ENCODE peak calls at places on chromosomes 2 and 18, in five cellular contexts. One of them, this sample, is unnamed.

GRCh38 chr2:29013046-29013780 is 32.1 kb downstream of the TOGARAM2 start:
- DNase-seq in cardiac muscle cell: peak
- DNase-seq in heart left ventricle: peak
- DNase-seq in hepatocyte: no peak
- DNase-seq in bronchial epithelial cell: no peak
- DNase-seq in this sample: peak

GRCh38 chr2:231337807-231338759 is 57.4 kb upstream of the B3GNT7 start:
- DNase-seq in cardiac muscle cell: no peak
- DNase-seq in heart left ventricle: no peak
- DNase-seq in hepatocyte: no peak
- DNase-seq in bronchial epithelial cell: no peak
- DNase-seq in this sample: no peak

GRCh38 chr18:31526374-31526773 is 28.4 kb downstream of the DSG2 start:
- DNase-seq in cardiac muscle cell: no peak
- DNase-seq in heart left ventricle: no peak
- DNase-seq in hepatocyte: no peak
- DNase-seq in bronchial epithelial cell: no peak
- DNase-seq in this sample: no peak

GRCh38 chr2:235551965-235552364 is 58.1 kb downstream of the AGAP1 start:
- DNase-seq in cardiac muscle cell: peak
- DNase-seq in heart left ventricle: no peak
- DNase-seq in hepatocyte: peak
- DNase-seq in bronchial epithelial cell: peak
- DNase-seq in this sample: peak

GRCh38 chr2:118667964-118668363 is 179.5 kb downstream of the EN1 start:
- DNase-seq in cardiac muscle cell: peak
- DNase-seq in heart left ventricle: no peak
- DNase-seq in hepatocyte: no peak
- DNase-seq in bronchial epithelial cell: no peak
- DNase-seq in this sample: no peak

GRCh38 chr2:234135750-234136221 is 85.3 kb downstream of the SPP2 start:
- DNase-seq in cardiac muscle cell: peak
- DNase-seq in heart left ventricle: peak
- DNase-seq in hepatocyte: peak
- DNase-seq in bronchial epithelial cell: peak
- DNase-seq in this sample: peak

GRCh38 chr2:148058641-148059040 is 37.8 kb downstream of the MBD5 start:
- DNase-seq in cardiac muscle cell: no peak
- DNase-seq in heart left ventricle: no peak
- DNase-seq in hepatocyte: no peak
- DNase-seq in bronchial epithelial cell: no peak
- DNase-seq in this sample: peak

GRCh38 chr2:170222298-170222697 is 44.4 kb downstream of the MYO3B start:
- DNase-seq in cardiac muscle cell: peak
- DNase-seq in heart left ventricle: no peak
- DNase-seq in hepatocyte: peak
- DNase-seq in bronchial epithelial cell: peak
- DNase-seq in this sample: peak

GRCh38 chr2:37471994-37472393 is 127.6 kb downstream of the QPCT start:
- DNase-seq in cardiac muscle cell: peak
- DNase-seq in heart left ventricle: no peak
- DNase-seq in hepatocyte: no peak
- DNase-seq in bronchial epithelial cell: peak
- DNase-seq in this sample: no peak

GRCh38 chr2:213934560-213934959 is 476.3 kb upstream of the VWC2L start:
- DNase-seq in cardiac muscle cell: peak
- DNase-seq in heart left ventricle: no peak
- DNase-seq in hepatocyte: peak
- DNase-seq in bronchial epithelial cell: peak
- DNase-seq in this sample: peak

GRCh38 chr2:236208281-236208900 is 40.2 kb upstream of the GBX2 start:
- DNase-seq in cardiac muscle cell: no peak
- DNase-seq in heart left ventricle: no peak
- DNase-seq in hepatocyte: no peak
- DNase-seq in bronchial epithelial cell: no peak
- DNase-seq in this sample: no peak

GRCh38 chr18:79405781-79406575 is 10.2 kb downstream of the NFATC1 start:
- DNase-seq in cardiac muscle cell: no peak
- DNase-seq in heart left ventricle: peak
- DNase-seq in hepatocyte: no peak
- DNase-seq in bronchial epithelial cell: no peak
- DNase-seq in this sample: no peak

GRCh38 chr18:67154979-67155378 is 361.5 kb downstream of the DSEL start:
- DNase-seq in cardiac muscle cell: no peak
- DNase-seq in heart left ventricle: no peak
- DNase-seq in hepatocyte: no peak
- DNase-seq in bronchial epithelial cell: peak
- DNase-seq in this sample: no peak

GRCh38 chr18:75104483-75104882 is 104.5 kb downstream of the PTGR3 start:
- DNase-seq in cardiac muscle cell: no peak
- DNase-seq in heart left ventricle: no peak
- DNase-seq in hepatocyte: no peak
- DNase-seq in bronchial epithelial cell: no peak
- DNase-seq in this sample: no peak

GRCh38 chr2:201781583-201782051 is 884 bp upstream of the ALS2 start:
- DNase-seq in cardiac muscle cell: peak
- DNase-seq in heart left ventricle: no peak
- DNase-seq in hepatocyte: no peak
- DNase-seq in bronchial epithelial cell: no peak
- DNase-seq in this sample: peak

GRCh38 chr2:56183643-56184499 is at the start of gene CCDC85A:
- DNase-seq in cardiac muscle cell: peak
- DNase-seq in heart left ventricle: peak
- DNase-seq in hepatocyte: peak
- DNase-seq in bronchial epithelial cell: peak
- DNase-seq in this sample: peak

GRCh38 chr18:37447959-37448916 is 117.4 kb downstream of the CELF4 start:
- DNase-seq in cardiac muscle cell: no peak
- DNase-seq in heart left ventricle: no peak
- DNase-seq in hepatocyte: no peak
- DNase-seq in bronchial epithelial cell: no peak
- DNase-seq in this sample: no peak

GRCh38 chr2:7627587-7627986 is 710.4 kb downstream of the RNF144A start:
- DNase-seq in cardiac muscle cell: no peak
- DNase-seq in heart left ventricle: no peak
- DNase-seq in hepatocyte: no peak
- DNase-seq in bronchial epithelial cell: peak
- DNase-seq in this sample: peak

GRCh38 chr18:30945769-30946168 is 96.8 kb downstream of the DSC3 start:
- DNase-seq in cardiac muscle cell: no peak
- DNase-seq in heart left ventricle: no peak
- DNase-seq in hepatocyte: no peak
- DNase-seq in bronchial epithelial cell: no peak
- DNase-seq in this sample: no peak

GRCh38 chr18:57737661-57738060 is 65.5 kb downstream of the ATP8B1 start:
- DNase-seq in cardiac muscle cell: peak
- DNase-seq in heart left ventricle: peak
- DNase-seq in hepatocyte: peak
- DNase-seq in bronchial epithelial cell: peak
- DNase-seq in this sample: peak

GRCh38 chr2:220315098-220315785 is 687.8 kb downstream of the SLC4A3 start:
- DNase-seq in cardiac muscle cell: peak
- DNase-seq in heart left ventricle: peak
- DNase-seq in hepatocyte: no peak
- DNase-seq in bronchial epithelial cell: no peak
- DNase-seq in this sample: peak

GRCh38 chr18:45050712-45051639 is 370.3 kb downstream of the SETBP1 start:
- DNase-seq in cardiac muscle cell: peak
- DNase-seq in heart left ventricle: no peak
- DNase-seq in hepatocyte: peak
- DNase-seq in bronchial epithelial cell: peak
- DNase-seq in this sample: no peak

GRCh38 chr18:50507120-50507590 is 52.7 kb upstream of the MAPK4 start:
- DNase-seq in cardiac muscle cell: peak
- DNase-seq in heart left ventricle: peak
- DNase-seq in hepatocyte: peak
- DNase-seq in bronchial epithelial cell: peak
- DNase-seq in this sample: peak

GRCh38 chr2:60837123-60837522 is 44.3 kb upstream of the REL start:
- DNase-seq in cardiac muscle cell: no peak
- DNase-seq in heart left ventricle: no peak
- DNase-seq in hepatocyte: no peak
- DNase-seq in bronchial epithelial cell: no peak
- DNase-seq in this sample: no peak

GRCh38 chr2:60838481-60838880 is 42.9 kb upstream of the REL start:
- DNase-seq in cardiac muscle cell: no peak
- DNase-seq in heart left ventricle: no peak
- DNase-seq in hepatocyte: no peak
- DNase-seq in bronchial epithelial cell: no peak
- DNase-seq in this sample: no peak

GRCh38 chr2:60839126-60839813 is 42.1 kb upstream of the REL start:
- DNase-seq in cardiac muscle cell: no peak
- DNase-seq in heart left ventricle: no peak
- DNase-seq in hepatocyte: no peak
- DNase-seq in bronchial epithelial cell: no peak
- DNase-seq in this sample: no peak

GRCh38 chr2:60834270-60834717 is 47.1 kb upstream of the REL start:
- DNase-seq in cardiac muscle cell: peak
- DNase-seq in heart left ventricle: no peak
- DNase-seq in hepatocyte: no peak
- DNase-seq in bronchial epithelial cell: no peak
- DNase-seq in this sample: no peak

GRCh38 chr2:60836491-60836890 is 44.9 kb upstream of the REL start:
- DNase-seq in cardiac muscle cell: no peak
- DNase-seq in heart left ventricle: no peak
- DNase-seq in hepatocyte: no peak
- DNase-seq in bronchial epithelial cell: no peak
- DNase-seq in this sample: no peak
- H3K4me3 ChIP-seq in cardiac muscle cell: no peak
- H3K4me3 ChIP-seq in heart left ventricle: no peak
- H3K4me3 ChIP-seq in hepatocyte: no peak
- H3K4me3 ChIP-seq in bronchial epithelial cell: no peak
- H3K4me3 ChIP-seq in this sample: no peak

DNA sequence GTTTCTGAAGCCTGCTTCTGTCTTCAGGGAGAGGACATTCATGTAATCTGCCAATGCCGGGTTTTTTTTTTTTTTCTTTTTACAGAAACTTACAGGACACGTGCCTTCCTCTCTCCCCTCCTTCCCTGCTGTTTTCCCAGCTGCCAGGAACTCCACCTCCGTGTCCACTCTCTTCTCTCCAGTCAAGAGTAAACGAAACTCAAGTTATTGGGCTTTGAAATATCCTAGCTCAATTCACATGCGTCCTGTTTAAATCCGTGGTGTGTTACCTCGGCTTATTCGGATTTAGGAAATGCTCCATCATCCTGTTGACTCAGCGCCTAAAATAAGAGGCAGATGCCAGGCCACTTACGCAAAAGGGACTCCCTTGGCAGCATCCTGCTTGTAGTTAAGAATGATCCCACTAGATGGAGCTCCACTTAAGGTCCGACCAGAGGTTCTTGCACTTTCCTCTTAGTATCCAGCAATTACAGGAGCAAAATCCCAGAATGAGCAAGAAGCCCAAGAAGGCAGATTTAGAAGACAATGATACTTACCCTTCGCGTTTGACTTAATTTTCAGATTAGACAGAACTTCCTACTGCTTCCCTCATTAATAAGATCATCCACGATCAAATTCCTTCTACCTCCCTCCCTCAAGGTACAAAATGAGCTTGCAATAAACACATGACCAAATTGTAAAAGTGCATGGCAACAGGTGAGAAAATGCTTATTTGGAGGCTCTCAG is 97.2 kb upstream of the ZCCHC2 start:
- DNase-seq in cardiac muscle cell: peak
- DNase-seq in heart left ventricle: peak
- DNase-seq in hepatocyte: peak
- DNase-seq in bronchial epithelial cell: peak
- DNase-seq in this sample: peak
- H3K4me3 ChIP-seq in cardiac muscle cell: no peak
- H3K4me3 ChIP-seq in heart left ventricle: peak
- H3K4me3 ChIP-seq in hepatocyte: no peak
- H3K4me3 ChIP-seq in bronchial epithelial cell: no peak
- H3K4me3 ChIP-seq in this sample: peak

DNA sequence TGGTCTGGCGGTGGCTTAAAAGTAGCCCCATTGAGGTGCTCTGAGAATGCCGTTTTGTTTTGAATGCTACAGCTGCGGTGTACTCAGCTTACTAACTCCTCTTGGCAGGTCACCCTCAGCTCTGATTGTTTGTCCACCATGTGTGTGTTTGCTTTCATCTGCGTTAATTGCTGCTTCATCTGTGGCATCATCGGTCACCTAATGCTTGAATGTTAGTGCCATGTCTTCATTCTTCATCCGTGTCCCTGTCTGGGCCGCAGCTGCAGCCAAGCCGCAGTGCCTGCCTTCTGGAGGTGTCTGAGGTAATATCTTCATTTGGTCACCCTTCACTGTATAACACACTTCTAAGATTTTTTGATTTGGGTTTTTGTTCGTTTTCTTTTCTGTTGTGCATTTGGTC is 16.5 kb downstream of the RAB12 start:
- DNase-seq in cardiac muscle cell: no peak
- DNase-seq in heart left ventricle: no peak
- DNase-seq in hepatocyte: no peak
- DNase-seq in bronchial epithelial cell: no peak
- DNase-seq in this sample: no peak
- H3K4me3 ChIP-seq in cardiac muscle cell: no peak
- H3K4me3 ChIP-seq in heart left ventricle: no peak
- H3K4me3 ChIP-seq in hepatocyte: no peak
- H3K4me3 ChIP-seq in bronchial epithelial cell: no peak
- H3K4me3 ChIP-seq in this sample: no peak

GRCh38 chr2:203744091-203744490 is 37.7 kb downstream of the CD28 start:
- DNase-seq in cardiac muscle cell: no peak
- DNase-seq in heart left ventricle: no peak
- DNase-seq in hepatocyte: no peak
- DNase-seq in bronchial epithelial cell: no peak
- DNase-seq in this sample: no peak

GRCh38 chr2:203740741-203741363 is 34.4 kb downstream of the CD28 start:
- DNase-seq in cardiac muscle cell: no peak
- DNase-seq in heart left ventricle: no peak
- DNase-seq in hepatocyte: no peak
- DNase-seq in bronchial epithelial cell: no peak
- DNase-seq in this sample: no peak

GRCh38 chr2:203739351-203739750 is 32.9 kb downstream of the CD28 start:
- DNase-seq in cardiac muscle cell: no peak
- DNase-seq in heart left ventricle: no peak
- DNase-seq in hepatocyte: no peak
- DNase-seq in bronchial epithelial cell: no peak
- DNase-seq in this sample: no peak

GRCh38 chr2:203743441-203743932 is 37.0 kb downstream of the CD28 start:
- DNase-seq in cardiac muscle cell: peak
- DNase-seq in heart left ventricle: no peak
- DNase-seq in hepatocyte: no peak
- DNase-seq in bronchial epithelial cell: peak
- DNase-seq in this sample: no peak

GRCh38 chr2:203741566-203741965 is 35.1 kb downstream of the CD28 start:
- DNase-seq in cardiac muscle cell: no peak
- DNase-seq in heart left ventricle: no peak
- DNase-seq in hepatocyte: no peak
- DNase-seq in bronchial epithelial cell: no peak
- DNase-seq in this sample: no peak
- H3K4me3 ChIP-seq in cardiac muscle cell: no peak
- H3K4me3 ChIP-seq in heart left ventricle: no peak
- H3K4me3 ChIP-seq in hepatocyte: no peak
- H3K4me3 ChIP-seq in bronchial epithelial cell: no peak
- H3K4me3 ChIP-seq in this sample: no peak

This sample was measured in A673.